ENCODE peak calls at places on chromosome 21, in four cellular contexts. P is GM13976, D is lower lobe of right lung, O is body of pancreas. L is an unnamed sample.

GRCh38 chr21:34074283-34075098 is 1.1 kb downstream of the MRPS6 start:
- DNase-seq in P (no peak), D (no peak), O (peak), L (no peak)

GRCh38 chr21:33651965-33652680 is 9.8 kb downstream of the ITSN1 start:
- DNase-seq in P (no peak), D (no peak), O (no peak), L (no peak)

GRCh38 chr21:41765393-41765950 is 1.4 kb downstream of the RIPK4 start:
- DNase-seq in P (no peak), D (no peak), O (no peak), L (no peak)

GRCh38 chr21:41950941-41951408 is 2.8 kb downstream of the C2CD2 start:
- DNase-seq in P (no peak), D (no peak), O (no peak), L (peak)

GRCh38 chr21:34037446-34037845 is 35.9 kb upstream of the MRPS6 start:
- DNase-seq in P (no peak), D (no peak), O (no peak), L (no peak)

GRCh38 chr21:25733859-25734653 is 648 bp downstream of the ATP5PF start:
- DNase-seq in P (peak), D (no peak), O (no peak), L (no peak)

GRCh38 chr21:33261635-33262034 is 4.5 kb upstream of the IL10RB start:
- DNase-seq in P (no peak), D (peak), O (no peak), L (no peak)

GRCh38 chr21:34202553-34203332 is 129.4 kb downstream of the MRPS6 start:
- DNase-seq in P (peak), D (peak), O (peak), L (no peak)

GRCh38 chr21:41825881-41826280 is 53.3 kb downstream of the PRDM15 start:
- DNase-seq in P (no peak), D (no peak), O (no peak), L (no peak)

GRCh38 chr21:29091032-29091431 is 17.6 kb upstream of the CCT8 start:
- DNase-seq in P (no peak), D (no peak), O (no peak), L (no peak)

GRCh38 chr21:34807146-34807880 is 138.5 kb downstream of the CLIC6 start:
- DNase-seq in P (peak), D (no peak), O (no peak), L (no peak)

GRCh38 chr21:34351786-34352241 is 12.0 kb upstream of the KCNE2 start:
- DNase-seq in P (peak), D (no peak), O (peak), L (no peak)

GRCh38 chr21:43948740-43949498 is 63.2 kb upstream of the TRAPPC10 start:
- DNase-seq in P (no peak), D (no peak), O (no peak), L (no peak)

GRCh38 chr21:43832648-43833047 is 32.4 kb upstream of the AGPAT3 start:
- DNase-seq in P (no peak), D (no peak), O (no peak), L (no peak)

GRCh38 chr21:43956667-43957030 is 55.5 kb upstream of the TRAPPC10 start:
- DNase-seq in P (no peak), D (no peak), O (no peak), L (no peak)

GRCh38 chr21:33075128-33075527 is 5.2 kb downstream of the OLIG1 start:
- DNase-seq in P (no peak), D (no peak), O (no peak), L (no peak)

GRCh38 chr21:35284199-35284598 is 235.1 kb upstream of the RUNX1 start:
- DNase-seq in P (no peak), D (no peak), O (peak), L (no peak)

GRCh38 chr21:43290529-43291346 is 121.9 kb downstream of the CRYAA start:
- DNase-seq in P (peak), D (peak), O (no peak), L (no peak)

GRCh38 chr21:42583992-42584641 is 69.3 kb upstream of the PDE9A start:
- DNase-seq in P (no peak), D (no peak), O (no peak), L (no peak)

DNA sequence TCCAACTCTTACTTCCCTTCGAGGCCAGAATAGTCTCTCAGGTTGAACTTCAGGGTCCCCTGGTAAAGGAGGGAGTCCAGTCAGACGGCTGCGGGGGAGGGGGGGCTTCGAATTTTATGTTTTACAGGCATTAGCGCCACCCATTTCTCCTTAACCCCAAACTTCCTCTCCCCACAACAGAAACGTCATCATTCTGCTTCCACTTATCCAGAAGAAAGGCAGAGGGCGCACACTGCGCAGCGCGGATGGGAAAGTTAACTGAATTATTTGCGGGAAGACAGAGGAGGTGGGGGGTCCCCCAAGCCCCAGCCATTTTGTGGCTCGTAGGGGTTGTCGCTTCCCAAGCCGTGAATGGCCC is 529 bp upstream of the PRMT2 start:
- DNase-seq in P (no peak), D (peak), O (no peak), L (no peak)
- TF ChIP-seq CTCF in P (peak), D (peak), O (peak), L (peak)

DNA sequence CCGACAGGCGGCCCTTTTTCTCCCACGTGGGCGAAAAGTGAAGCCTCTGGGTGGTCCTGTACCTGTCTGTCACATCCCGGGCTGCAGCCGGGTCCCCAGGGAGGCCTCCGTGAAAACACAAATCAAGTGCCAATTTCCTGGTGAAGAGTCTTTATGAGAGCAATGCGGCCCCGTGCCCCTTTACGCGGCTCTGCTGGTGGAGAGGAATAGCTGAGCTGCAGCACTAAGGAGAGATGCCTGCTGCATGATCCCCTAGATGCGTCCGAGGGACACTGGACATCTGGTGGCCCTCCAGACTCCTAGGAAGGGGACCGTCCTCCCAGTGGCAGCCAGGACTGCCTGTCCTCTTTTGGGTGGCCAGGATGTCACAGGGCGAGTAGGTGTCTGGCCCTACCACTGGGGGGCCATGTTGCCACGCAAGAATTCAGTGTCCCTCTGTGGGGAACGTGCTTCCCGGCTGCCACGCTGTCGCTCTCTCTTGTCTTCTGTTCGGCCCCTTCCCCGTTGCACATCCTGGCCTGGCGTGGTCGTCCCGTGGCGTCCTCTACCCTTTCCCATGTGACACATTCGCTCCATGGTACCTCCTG is 38.7 kb downstream of the COL18A1 start:
- DNase-seq in P (no peak), D (no peak), O (no peak), L (no peak)
- TF ChIP-seq CTCF in P (no peak), D (no peak), O (no peak), L (no peak)

DNA sequence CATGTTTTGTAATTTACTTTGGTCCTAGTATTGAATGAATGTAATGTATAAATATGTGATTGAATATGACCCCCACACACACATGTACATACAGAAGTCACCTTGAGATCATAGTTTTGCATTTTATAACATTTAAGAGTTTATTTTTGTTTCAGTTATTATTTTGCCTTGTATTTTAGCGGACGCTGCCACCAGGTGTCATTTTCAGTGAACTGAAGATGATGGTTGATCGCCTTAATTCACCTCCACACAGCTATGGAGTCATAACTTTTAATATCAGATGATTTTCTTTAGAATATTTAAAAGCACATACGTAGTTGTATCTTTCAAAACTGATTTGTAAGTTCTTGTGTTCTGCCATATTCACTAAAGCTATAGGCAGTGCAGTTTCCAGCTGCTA is 130.4 kb downstream of the DYRK1A start:
- DNase-seq in P (no peak), D (no peak), O (no peak), L (no peak)
- TF ChIP-seq CTCF in P (no peak), D (peak), O (peak), L (peak)

GRCh38 chr21:39120876-39121599 is 62.2 kb downstream of the PSMG1 start:
- DNase-seq in P (no peak), D (no peak), O (no peak), L (no peak)
- TF ChIP-seq CTCF in P (no peak), D (peak), O (no peak), L (no peak)

GRCh38 chr21:14766241-14766640 is 220.1 kb upstream of the SAMSN1 start:
- DNase-seq in P (no peak), D (no peak), O (no peak), L (no peak)
- TF ChIP-seq CTCF in P (no peak), D (no peak), O (no peak), L (no peak)

GRCh38 chr21:31347435-31348032 is 3.5 kb upstream of the TIAM1 start:
- DNase-seq in P (no peak), D (no peak), O (no peak), L (no peak)
- TF ChIP-seq CTCF in P (no peak), D (peak), O (peak), L (peak)

DNA sequence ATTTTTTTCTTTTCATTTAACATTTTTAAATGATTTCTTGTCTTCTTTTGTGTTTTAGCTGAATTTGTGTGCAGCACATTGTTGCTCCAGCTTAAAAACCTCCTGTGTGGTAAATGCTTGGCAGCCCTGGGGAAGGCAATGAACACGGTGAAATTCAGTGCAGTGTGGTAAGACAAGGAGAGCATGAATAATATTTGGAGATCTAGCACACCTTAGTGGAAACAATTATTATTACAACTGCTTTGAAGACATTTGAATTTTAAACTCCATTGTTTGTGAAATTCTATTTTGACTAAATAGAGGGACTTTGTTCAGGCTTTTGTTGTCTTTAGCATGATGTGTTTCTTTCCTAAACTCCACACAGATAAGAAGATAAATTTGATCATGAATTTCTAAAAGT is 242.6 kb upstream of the CXADR start:
- DNase-seq in P (peak), D (no peak), O (peak), L (no peak)
- TF ChIP-seq CTCF in P (no peak), D (peak), O (peak), L (peak)

L was measured in D721Med.